ENCODE peak calls at places on chromosomes 12 and 14, in four cellular contexts. Q, F, K and E are unnamed samples.

GRCh38 chr12:64826234-64826633 is 1.8 kb downstream of the TBC1D30 start:
- DNase-seq in Q (peak; percentile 28), F (peak; percentile 66), K (peak; percentile 26), E (peak; percentile 79)

GRCh38 chr14:61103541-61104339 is 122.7 kb downstream of the SLC38A6 start:
- DNase-seq in Q (peak; percentile 77), F (no peak), K (peak; percentile 28), E (no peak)

GRCh38 chr14:104307627-104308401 is 169.4 kb downstream of the KIF26A start:
- DNase-seq in Q (no peak), F (no peak), K (no peak), E (no peak)

GRCh38 chr12:124426594-124427550 is 132.0 kb downstream of the RFLNA start:
- DNase-seq in Q (no peak), F (no peak), K (no peak), E (no peak)

GRCh38 chr14:101503431-101504095 is 57.7 kb upstream of the DIO3 start:
- DNase-seq in Q (no peak), F (no peak), K (no peak), E (peak; percentile 4)

GRCh38 chr12:75717902-75718301 is 206.5 kb upstream of the KRR1 start:
- DNase-seq in Q (no peak), F (no peak), K (no peak), E (no peak)

GRCh38 chr12:90098132-90098779 is 389.6 kb upstream of the ATP2B1 start:
- DNase-seq in Q (no peak), F (no peak), K (no peak), E (no peak)

GRCh38 chr12:26939192-26939832 is 1.0 kb downstream of the FGFR1OP2 start:
- DNase-seq in Q (no peak), F (peak; percentile 34), K (no peak), E (no peak)

GRCh38 chr12:131147894-131148293 is 194.2 kb downstream of the ADGRD1 start:
- DNase-seq in Q (no peak), F (no peak), K (no peak), E (no peak)

GRCh38 chr12:12294215-12295005 is 27.6 kb upstream of the LRP6 start:
- DNase-seq in Q (no peak), F (no peak), K (no peak), E (peak; percentile 30)

DNA sequence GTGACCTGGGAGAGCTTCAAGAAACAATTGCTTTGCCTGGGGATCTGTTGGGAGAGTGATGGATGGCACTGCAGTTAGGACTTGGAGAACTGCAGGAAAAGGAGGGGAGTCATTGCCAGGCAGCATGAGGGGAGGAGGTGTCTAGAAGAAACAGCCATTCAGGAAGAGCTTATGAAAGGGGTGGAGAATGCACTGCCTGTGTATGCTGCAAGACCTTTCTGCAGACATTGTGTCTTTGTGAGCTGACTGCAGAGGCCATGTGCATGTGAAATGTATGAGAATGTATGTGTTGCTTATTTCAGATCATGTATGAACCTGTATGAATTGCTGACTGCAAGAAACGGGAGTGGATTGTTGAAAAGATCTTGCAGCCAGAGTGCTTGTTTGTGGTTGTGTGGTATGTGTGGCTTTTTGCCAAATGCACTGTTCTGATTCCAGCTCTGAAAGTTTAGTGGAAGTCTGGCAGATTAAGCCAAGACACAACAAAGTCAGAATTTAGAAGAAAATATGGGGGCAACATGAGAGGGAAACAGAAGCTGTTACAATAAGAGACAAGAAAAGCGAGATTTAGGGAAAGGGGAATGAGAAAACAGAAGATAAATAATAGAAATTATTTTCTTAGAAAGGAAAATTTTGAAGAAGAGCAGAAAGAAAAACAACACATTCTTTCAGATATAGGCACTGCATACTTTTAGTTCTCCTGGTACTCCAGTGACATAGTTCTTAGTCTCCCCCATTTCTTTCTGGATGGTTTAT is 9.8 kb upstream of the RIMKLB start:
- DNase-seq in Q (no peak), F (no peak), K (peak; percentile 77), E (no peak)
- TF ChIP-seq MAX in Q (no peak), F (no peak), K (peak; percentile 70), E (no peak)

GRCh38 chr12:110670161-110670701 is 18.7 kb downstream of the HVCN1 start:
- DNase-seq in Q (no peak), F (peak; percentile 95), K (no peak), E (no peak)
- TF ChIP-seq USF1 in Q (no peak), F (no peak), K (no peak), E (no peak)

GRCh38 chr14:86782092-86782580 is 1210.8 kb downstream of the GALC start:
- DNase-seq in Q (no peak), F (no peak), K (no peak), E (no peak)

GRCh38 chr14:86781111-86781510 is 1211.9 kb downstream of the GALC start:
- DNase-seq in Q (no peak), F (no peak), K (no peak), E (no peak)

GRCh38 chr14:86777950-86778602 is 1214.9 kb downstream of the GALC start:
- DNase-seq in Q (no peak), F (no peak), K (no peak), E (no peak)

GRCh38 chr14:86779416-86779815 is 1213.6 kb downstream of the GALC start:
- DNase-seq in Q (no peak), F (no peak), K (no peak), E (no peak)

DNA sequence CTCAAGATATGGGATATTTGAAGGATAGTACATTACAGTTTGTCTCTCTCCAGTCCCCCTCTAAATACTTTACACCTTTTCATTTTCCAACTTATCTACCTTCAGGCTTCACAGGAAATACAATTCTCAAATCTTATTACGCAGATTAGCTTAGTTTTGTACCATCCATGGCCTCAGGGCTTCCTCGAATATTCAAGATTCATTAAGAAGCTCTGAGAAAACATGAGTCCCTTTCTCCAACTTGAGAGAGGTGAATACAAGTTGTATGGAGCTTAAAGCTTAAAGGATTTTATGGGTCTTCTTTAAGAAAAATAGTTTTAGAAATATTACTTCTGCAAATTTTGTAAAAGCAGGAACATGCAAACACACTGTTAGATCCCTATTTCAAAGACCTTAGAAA is 1212.5 kb downstream of the GALC start:
- DNase-seq in Q (no peak), F (no peak), K (no peak), E (no peak)
- TF ChIP-seq MAX in Q (no peak), F (no peak), K (no peak), E (no peak)

GRCh38 chr12:92736605-92737004 is 33.8 kb downstream of the PLEKHG7 start:
- DNase-seq in Q (no peak), F (no peak), K (no peak), E (no peak)

GRCh38 chr12:92740421-92740820 is 37.6 kb downstream of the PLEKHG7 start:
- DNase-seq in Q (no peak), F (no peak), K (no peak), E (no peak)

GRCh38 chr12:92735131-92735721 is 32.4 kb downstream of the PLEKHG7 start:
- DNase-seq in Q (no peak), F (no peak), K (no peak), E (no peak)

GRCh38 chr12:92737855-92738850 is 35.4 kb downstream of the PLEKHG7 start:
- DNase-seq in Q (no peak), F (no peak), K (no peak), E (no peak)

DNA sequence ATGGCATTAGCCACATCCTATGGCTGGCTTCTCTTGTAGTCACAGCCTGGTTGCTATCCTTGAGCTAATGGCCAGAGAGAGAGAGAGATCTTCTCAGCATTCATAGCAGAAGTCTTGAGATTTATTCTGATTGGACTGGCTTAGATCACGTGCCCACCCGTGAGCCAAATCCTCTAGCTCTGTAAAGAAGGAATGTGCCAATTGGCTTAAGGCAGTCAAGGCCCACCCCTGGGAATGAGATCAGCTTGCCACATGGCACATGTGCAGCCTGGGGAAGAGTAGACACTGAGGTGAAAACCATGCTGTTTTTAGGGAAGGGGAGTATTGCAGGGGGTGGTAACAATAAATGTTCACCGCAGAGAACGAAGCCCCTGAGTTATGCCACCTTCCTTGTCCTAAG is 36.3 kb downstream of the PLEKHG7 start:
- DNase-seq in Q (no peak), F (no peak), K (no peak), E (no peak)
- TF ChIP-seq USF1 in Q (peak; percentile 79), F (no peak), K (peak; percentile 25), E (no peak)

DNA sequence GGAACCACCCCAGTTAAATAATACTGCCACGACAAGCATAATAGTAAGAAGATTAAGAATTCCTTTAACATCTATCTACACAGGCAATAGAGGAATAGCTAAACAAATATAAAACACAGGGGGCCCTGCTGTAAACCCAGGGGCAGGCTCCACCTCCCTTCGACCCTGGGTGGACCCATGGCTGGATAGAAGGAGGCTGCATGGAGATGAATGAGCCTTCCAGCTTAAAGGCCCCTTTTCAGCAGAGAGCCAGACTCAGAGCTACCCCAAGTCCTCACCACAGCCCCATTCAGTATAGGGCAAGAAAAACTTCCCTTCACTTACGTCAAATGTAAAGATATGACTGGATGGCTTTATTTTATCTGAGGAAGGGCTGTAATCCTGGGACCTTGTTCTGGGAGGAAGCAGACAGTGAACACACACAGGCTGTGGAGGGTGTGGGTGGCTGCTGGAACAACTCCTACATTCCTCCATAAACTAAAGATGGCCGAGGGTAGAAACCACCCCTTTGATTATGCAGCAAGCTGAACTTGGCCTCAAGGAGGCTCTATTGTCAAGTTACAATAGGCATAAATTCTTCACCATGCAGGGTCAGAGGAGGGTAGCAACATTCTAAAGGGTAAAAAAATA is 30.5 kb downstream of the NUAK1 start:
- DNase-seq in Q (no peak), F (no peak), K (no peak), E (peak; percentile 43)
- TF ChIP-seq MAX in Q (no peak), F (no peak), K (no peak), E (no peak)

GRCh38 chr12:120257041-120257821 is 8.3 kb downstream of the PXN start:
- DNase-seq in Q (no peak), F (no peak), K (peak; percentile 54), E (no peak)
- TF ChIP-seq USF1 in Q (no peak), F (no peak), K (no peak), E (no peak)

DNA sequence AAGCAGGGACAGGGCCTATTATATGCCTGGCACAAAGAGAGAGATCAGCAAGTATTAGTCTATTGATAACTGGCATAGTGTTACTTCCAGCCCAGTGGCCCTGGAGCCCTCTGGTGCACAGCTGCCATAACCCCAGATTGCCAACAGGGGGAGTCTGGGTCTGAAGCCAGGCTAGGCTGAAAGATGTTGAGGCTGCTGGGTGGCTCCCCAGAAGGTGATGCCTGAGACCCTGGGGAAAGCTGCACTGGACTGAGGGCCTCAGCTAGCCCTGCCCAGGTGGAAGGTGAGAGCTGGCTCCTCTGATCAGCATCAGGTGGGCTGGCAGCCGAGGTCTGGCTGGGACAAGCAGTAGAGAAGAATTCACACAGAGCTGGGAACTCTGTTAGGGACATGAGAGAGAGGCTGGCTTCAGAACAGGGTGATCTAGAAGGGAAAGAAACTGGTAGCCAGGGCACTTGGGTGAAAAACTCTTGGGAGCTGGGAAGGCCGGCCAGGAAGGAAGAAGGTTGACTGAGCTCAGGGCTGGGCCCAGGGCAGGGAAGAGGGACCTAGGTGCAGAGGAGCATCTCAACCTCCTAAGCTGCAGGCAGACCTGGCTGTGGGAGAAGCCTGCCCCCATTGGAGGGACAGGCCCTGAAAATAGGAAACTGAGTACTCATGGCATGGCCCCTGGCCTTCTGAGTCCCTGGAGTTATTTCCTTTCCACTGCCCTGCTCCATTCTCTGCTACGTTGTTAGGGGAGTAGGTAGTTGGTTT is 3.9 kb downstream of the GZMH start:
- DNase-seq in Q (peak; percentile 38), F (no peak), K (peak; percentile 48), E (peak; percentile 82)
- TF ChIP-seq MAX in Q (no peak), F (no peak), K (no peak), E (no peak)

DNA sequence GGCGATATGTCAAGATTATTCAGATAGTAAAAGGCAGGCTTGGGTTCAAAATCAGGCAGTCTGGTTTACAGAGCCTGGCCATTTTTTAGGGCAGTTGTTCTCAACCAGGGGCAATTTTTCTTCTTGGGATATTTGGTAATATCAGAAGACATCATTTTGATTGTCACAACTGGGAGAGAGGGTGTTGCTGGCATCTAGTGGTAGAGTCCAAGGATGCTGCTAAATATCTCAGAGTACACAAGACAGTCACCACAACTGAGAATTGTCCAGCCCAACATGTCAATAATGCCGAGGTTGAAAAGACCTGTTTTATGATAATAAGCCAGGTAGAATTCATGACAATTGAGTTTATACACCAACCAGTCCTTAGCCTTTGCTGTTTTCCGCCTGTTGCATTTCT is 733.9 kb downstream of the NRXN3 start:
- DNase-seq in Q (no peak), F (no peak), K (no peak), E (no peak)
- TF ChIP-seq USF1 in Q (no peak), F (no peak), K (no peak), E (no peak)

GRCh38 chr14:26765768-26766550 is 168.1 kb upstream of the NOVA1 start:
- DNase-seq in Q (no peak), F (no peak), K (no peak), E (no peak)
- TF ChIP-seq MAX in Q (no peak), F (no peak), K (no peak), E (no peak)